ENCODE peak calls at places on chromosomes 1 and 21, in four cellular contexts. One of them, this sample, is unnamed.

GRCh38 chr1:57483954-57484353 is 60.1 kb upstream of the DAB1 start:
- DNase-seq in fibroblast of the conjunctiva: no peak
- DNase-seq in right lobe of liver: no peak
- DNase-seq in T47D: no peak
- DNase-seq in this sample: no peak

GRCh38 chr1:84598418-84598817 is 24.2 kb upstream of the CTBS start:
- DNase-seq in fibroblast of the conjunctiva: no peak
- DNase-seq in right lobe of liver: no peak
- DNase-seq in T47D: no peak
- DNase-seq in this sample: no peak

GRCh38 chr1:234973426-234974250 is 155.0 kb downstream of the TOMM20 start:
- DNase-seq in fibroblast of the conjunctiva: no peak
- DNase-seq in right lobe of liver: peak
- DNase-seq in T47D: no peak
- DNase-seq in this sample: peak

GRCh38 chr1:207084701-207085180 is 3.9 kb upstream of the C4BPB start:
- DNase-seq in fibroblast of the conjunctiva: peak
- DNase-seq in right lobe of liver: no peak
- DNase-seq in T47D: peak
- DNase-seq in this sample: peak

GRCh38 chr1:185317886-185318310 is 855 bp upstream of the IVNS1ABP start:
- DNase-seq in fibroblast of the conjunctiva: no peak
- DNase-seq in right lobe of liver: peak
- DNase-seq in T47D: peak
- DNase-seq in this sample: peak

GRCh38 chr1:26290061-26290415 is 10.2 kb downstream of the SH3BGRL3 start:
- DNase-seq in fibroblast of the conjunctiva: no peak
- DNase-seq in right lobe of liver: no peak
- DNase-seq in T47D: no peak
- DNase-seq in this sample: no peak

GRCh38 chr1:36561365-36561731 is 78.6 kb upstream of the CSF3R start:
- DNase-seq in fibroblast of the conjunctiva: no peak
- DNase-seq in right lobe of liver: peak
- DNase-seq in T47D: no peak
- DNase-seq in this sample: no peak

GRCh38 chr21:27079807-27080206 is 112.9 kb upstream of the ADAMTS5 start:
- DNase-seq in fibroblast of the conjunctiva: no peak
- DNase-seq in right lobe of liver: no peak
- DNase-seq in T47D: no peak
- DNase-seq in this sample: no peak

GRCh38 chr1:240714893-240715292 is 102.9 kb upstream of the GREM2 start:
- DNase-seq in fibroblast of the conjunctiva: no peak
- DNase-seq in right lobe of liver: no peak
- DNase-seq in T47D: no peak
- DNase-seq in this sample: no peak

GRCh38 chr21:46120301-46121285 is 22.7 kb downstream of the COL6A2 start:
- DNase-seq in fibroblast of the conjunctiva: no peak
- DNase-seq in right lobe of liver: peak
- DNase-seq in T47D: no peak
- DNase-seq in this sample: no peak

GRCh38 chr1:188497020-188497419 is 1668.3 kb downstream of the PLA2G4A start:
- DNase-seq in fibroblast of the conjunctiva: no peak
- DNase-seq in right lobe of liver: no peak
- DNase-seq in T47D: no peak
- DNase-seq in this sample: no peak

GRCh38 chr1:54887665-54888071 is 673 bp upstream of the DHCR24 start:
- DNase-seq in fibroblast of the conjunctiva: no peak
- DNase-seq in right lobe of liver: peak
- DNase-seq in T47D: no peak
- DNase-seq in this sample: peak

GRCh38 chr1:165629848-165630628 is 996 bp upstream of the MGST3 start:
- DNase-seq in fibroblast of the conjunctiva: no peak
- DNase-seq in right lobe of liver: no peak
- DNase-seq in T47D: no peak
- DNase-seq in this sample: peak

GRCh38 chr1:161209790-161210409 is 5.2 kb upstream of the FCER1G start:
- DNase-seq in fibroblast of the conjunctiva: peak
- DNase-seq in right lobe of liver: peak
- DNase-seq in T47D: peak
- DNase-seq in this sample: peak

GRCh38 chr1:112544011-112544688 is 35.4 kb downstream of the WNT2B start:
- DNase-seq in fibroblast of the conjunctiva: peak
- DNase-seq in right lobe of liver: no peak
- DNase-seq in T47D: no peak
- DNase-seq in this sample: no peak

GRCh38 chr1:241591736-241592135 is 48.4 kb downstream of the CHML start:
- DNase-seq in fibroblast of the conjunctiva: no peak
- DNase-seq in right lobe of liver: no peak
- DNase-seq in T47D: no peak
- DNase-seq in this sample: no peak

GRCh38 chr1:65527672-65528071 is 107.2 kb downstream of the LEPR start:
- DNase-seq in fibroblast of the conjunctiva: no peak
- DNase-seq in right lobe of liver: no peak
- DNase-seq in T47D: no peak
- DNase-seq in this sample: no peak

GRCh38 chr21:45612096-45613019 is 31.2 kb upstream of the PCBP3 start:
- DNase-seq in fibroblast of the conjunctiva: peak
- DNase-seq in right lobe of liver: peak
- DNase-seq in T47D: peak
- DNase-seq in this sample: no peak

GRCh38 chr21:39096754-39097153 is 86.5 kb downstream of the PSMG1 start:
- DNase-seq in fibroblast of the conjunctiva: no peak
- DNase-seq in right lobe of liver: no peak
- DNase-seq in T47D: no peak
- DNase-seq in this sample: no peak

GRCh38 chr1:77084457-77084856 is 134.8 kb downstream of the PIGK start:
- DNase-seq in fibroblast of the conjunctiva: no peak
- DNase-seq in right lobe of liver: no peak
- DNase-seq in T47D: no peak
- DNase-seq in this sample: no peak

GRCh38 chr1:100883963-100884362 is 10.7 kb downstream of the EXTL2 start:
- DNase-seq in fibroblast of the conjunctiva: no peak
- DNase-seq in right lobe of liver: no peak
- DNase-seq in T47D: peak
- DNase-seq in this sample: no peak

This sample was measured in NCI-H1092 treated with DMSO at 0.1 percent for 48 hours.